ENCODE peak calls at places on chromosomes 5 and 9, in four cellular contexts. V is SK-N-SH, N is HepG2, L is K562. Z is an unnamed sample.
A peak's percentile ranks its signal among the peaks of the same experiment; 100 is the strongest.

GRCh38 chr5:76270214-76270613 is 132.9 kb upstream of the IQGAP2 start:
- DNase-seq in V (no peak), N (no peak), L (no peak), Z (no peak)

GRCh38 chr9:98129451-98129881 is 10.4 kb upstream of the TRIM14 start:
- DNase-seq in V (no peak), N (no peak), L (no peak), Z (no peak)

GRCh38 chr5:11791777-11792176 is 112.5 kb downstream of the CTNND2 start:
- DNase-seq in V (no peak), N (no peak), L (no peak), Z (no peak)

GRCh38 chr5:153483482-153483881 is 7.0 kb upstream of the GRIA1 start:
- DNase-seq in V (no peak), N (no peak), L (no peak), Z (no peak)

GRCh38 chr5:111454198-111454606 is 58.1 kb downstream of the STARD4 start:
- DNase-seq in V (peak; percentile 67), N (no peak), L (no peak), Z (no peak)

GRCh38 chr5:43037929-43038510 is 2.1 kb downstream of the ANXA2R start:
- DNase-seq in V (no peak), N (no peak), L (no peak), Z (no peak)

GRCh38 chr5:100406640-100407039 is 128.5 kb upstream of the FAM174A start:
- DNase-seq in V (no peak), N (no peak), L (no peak), Z (no peak)

GRCh38 chr9:93252781-93253530 is 69.0 kb downstream of the WNK2 start:
- DNase-seq in V (no peak), N (no peak), L (no peak), Z (no peak)

GRCh38 chr5:23433534-23434306 is 73.7 kb upstream of the PRDM9 start:
- DNase-seq in V (no peak), N (no peak), L (no peak), Z (no peak)

GRCh38 chr9:80948876-80949275 is 740.5 kb downstream of the TLE1 start:
- DNase-seq in V (no peak), N (no peak), L (no peak), Z (no peak)

GRCh38 chr9:123093141-123093540 is 59.7 kb downstream of the GPR21 start:
- DNase-seq in V (no peak), N (no peak), L (no peak), Z (no peak)

GRCh38 chr5:80975065-80975464 is 14.9 kb downstream of the RASGRF2 start:
- DNase-seq in V (no peak), N (peak; percentile 31), L (no peak), Z (no peak)

GRCh38 chr9:137757613-137758029 is 120.0 kb upstream of the CACNA1B start:
- DNase-seq in V (no peak), N (no peak), L (no peak), Z (peak; percentile 19)

GRCh38 chr5:43096916-43097315 is 23.8 kb upstream of the ZNF131 start:
- DNase-seq in V (no peak), N (no peak), L (no peak), Z (no peak)

GRCh38 chr5:148910686-148911361 is 84.4 kb downstream of the ADRB2 start:
- DNase-seq in V (no peak), N (no peak), L (no peak), Z (peak; percentile 38)

GRCh38 chr9:135137398-135137832 is 49.9 kb downstream of the OLFM1 start:
- DNase-seq in V (peak; percentile 58), N (no peak), L (peak; percentile 11), Z (no peak)

GRCh38 chr5:65647941-65648340 is 23.1 kb downstream of the SHLD3 start:
- DNase-seq in V (no peak), N (no peak), L (no peak), Z (no peak)

GRCh38 chr5:68817696-68818695 is 275.8 kb upstream of the SLC30A5 start:
- DNase-seq in V (no peak), N (no peak), L (no peak), Z (no peak)

GRCh38 chr5:32230356-32231099 is 56.4 kb upstream of the GOLPH3 start:
- DNase-seq in V (no peak), N (no peak), L (no peak), Z (no peak)

GRCh38 chr5:57575839-57576238 is 93.2 kb upstream of the ACTBL2 start:
- DNase-seq in V (no peak), N (no peak), L (no peak), Z (no peak)

GRCh38 chr5:82334856-82335255 is 56.7 kb upstream of the RPS23 start:
- DNase-seq in V (no peak), N (no peak), L (no peak), Z (no peak)

GRCh38 chr5:36908544-36909260 is 32.1 kb downstream of the NIPBL start:
- DNase-seq in V (no peak), N (no peak), L (no peak), Z (no peak)

GRCh38 chr5:104412649-104413240 is 850.2 kb upstream of the NUDT12 start:
- DNase-seq in V (no peak), N (peak; percentile 20), L (no peak), Z (peak; percentile 21)

GRCh38 chr5:59720063-59720462 is 173.5 kb downstream of the PDE4D start:
- DNase-seq in V (no peak), N (no peak), L (no peak), Z (no peak)
- TF ChIP-seq ELF1 in V (no peak), N (no peak), L (no peak), Z (no peak)

GRCh38 chr5:116583085-116583766 is 8.6 kb upstream of the SEMA6A start:
- DNase-seq in V (no peak), N (no peak), L (no peak), Z (no peak)
- TF ChIP-seq ELF1 in V (no peak), N (no peak), L (no peak), Z (no peak)

GRCh38 chr9:127926961-127927456 is 3.6 kb downstream of the PIP5KL1 start:
- DNase-seq in V (no peak), N (no peak), L (no peak), Z (no peak)

GRCh38 chr9:127923046-127923445 is 6.2 kb upstream of the ST6GALNAC4 start:
- DNase-seq in V (peak; percentile 72), N (no peak), L (peak; percentile 80), Z (no peak)

GRCh38 chr9:127923771-127924170 is 6.8 kb downstream of the PIP5KL1 start:
- DNase-seq in V (no peak), N (no peak), L (no peak), Z (peak; percentile 68)

GRCh38 chr9:127925959-127926949 is 4.3 kb downstream of the PIP5KL1 start:
- DNase-seq in V (no peak), N (no peak), L (no peak), Z (no peak)

GRCh38 chr9:127924736-127925444 is 5.7 kb downstream of the PIP5KL1 start:
- DNase-seq in V (no peak), N (no peak), L (no peak), Z (no peak)
- TF ChIP-seq ELF1 in V (no peak), N (no peak), L (no peak), Z (no peak)

DNA sequence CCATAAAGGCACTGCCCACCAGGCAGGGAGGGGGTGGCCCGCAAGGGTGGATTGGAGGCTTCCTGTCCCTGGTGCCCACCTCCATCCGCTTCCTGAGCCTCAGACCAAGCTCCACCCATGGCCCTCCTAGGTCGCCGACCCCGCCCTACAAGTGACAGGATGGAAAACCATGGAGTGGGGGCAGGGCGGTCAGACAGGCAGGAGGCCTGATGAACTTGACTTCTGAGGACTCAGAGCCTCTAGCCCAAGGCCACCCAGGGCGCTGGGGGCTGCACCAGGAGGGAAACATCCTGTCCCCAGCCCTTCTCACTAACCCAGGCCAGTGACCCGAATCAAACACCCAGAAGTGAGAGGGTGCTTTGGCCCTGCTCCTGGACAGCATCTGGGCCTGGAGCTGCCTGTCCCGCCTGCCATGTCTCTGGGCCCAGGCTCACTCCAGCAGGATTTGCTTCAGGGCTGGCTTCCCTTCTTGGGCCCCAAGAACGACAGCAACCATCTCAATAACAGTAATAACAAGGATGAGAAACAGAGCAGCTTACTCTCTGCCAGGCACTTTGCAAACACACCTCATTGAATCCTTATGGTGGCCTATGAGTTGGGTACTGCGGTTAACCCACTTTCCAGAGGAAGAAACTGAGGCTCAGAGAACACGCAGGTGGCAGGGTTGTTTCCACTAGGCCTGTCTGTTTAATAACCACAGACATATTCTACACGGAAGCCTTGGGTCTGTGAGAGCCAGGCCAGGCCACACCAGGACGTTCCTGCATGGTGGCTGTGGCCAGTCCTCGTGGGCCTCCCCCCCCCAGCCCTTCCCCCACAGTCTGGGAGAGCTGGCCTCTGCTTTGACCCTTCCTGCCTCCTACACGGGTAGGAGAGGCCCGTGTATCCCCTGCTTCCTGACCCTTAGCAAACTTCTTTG is 4.4 kb upstream of the ST6GALNAC6 start:
- DNase-seq in V (no peak), N (peak; percentile 87), L (peak; percentile 79), Z (no peak)
- TF ChIP-seq ELF1 in V (no peak), N (peak; percentile 67), L (no peak), Z (no peak)

GRCh38 chr9:124853605-124854143 is 414 bp downstream of the WDR38 start:
- DNase-seq in V (no peak), N (no peak), L (no peak), Z (no peak)

GRCh38 chr9:124854822-124855221 is 1.6 kb downstream of the WDR38 start:
- DNase-seq in V (no peak), N (no peak), L (no peak), Z (no peak)

GRCh38 chr9:124852121-124852828 is 985 bp upstream of the WDR38 start:
- DNase-seq in V (peak; percentile 14), N (no peak), L (no peak), Z (no peak)

GRCh38 chr9:124854161-124854560 is 901 bp downstream of the WDR38 start:
- DNase-seq in V (no peak), N (no peak), L (no peak), Z (no peak)

DNA sequence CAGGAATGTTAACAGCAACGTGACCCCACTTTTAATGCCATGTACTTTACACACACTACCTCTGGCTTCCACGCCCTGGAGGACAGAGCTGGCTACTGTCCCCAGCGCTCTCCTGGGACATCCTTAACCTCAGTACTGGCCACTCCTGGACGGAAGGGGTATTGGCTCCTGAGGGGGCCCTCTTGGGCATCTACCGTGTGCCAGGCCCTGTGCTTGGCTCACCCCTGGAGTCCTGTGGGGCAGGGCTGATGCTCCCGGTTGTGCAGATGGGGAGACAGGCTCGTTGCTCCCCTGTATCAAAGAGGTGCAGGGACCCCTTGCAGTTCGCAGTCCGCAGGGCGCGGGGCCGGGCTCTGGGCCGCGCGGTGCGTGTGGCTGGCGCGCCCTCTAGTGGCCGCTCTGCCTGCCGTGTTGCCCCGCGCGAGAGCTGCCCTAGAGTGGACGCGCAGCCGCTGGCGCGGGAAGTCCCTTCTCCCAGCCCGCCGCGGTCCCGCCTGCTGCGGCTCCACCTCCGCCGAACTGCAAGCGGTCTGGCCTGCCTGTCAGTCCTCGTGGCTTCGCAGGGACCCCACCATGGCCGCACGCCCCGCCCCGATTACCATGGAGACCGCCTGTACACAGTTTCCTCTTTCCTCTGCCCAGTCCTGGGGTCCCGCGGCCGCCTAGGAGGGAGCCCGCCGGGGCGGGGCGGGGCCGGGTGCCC is at the start of gene WDR38:
- DNase-seq in V (peak; percentile 96), N (peak; percentile 77), L (peak; percentile 86), Z (peak; percentile 78)
- TF ChIP-seq ELF1 in V (no peak), N (peak; percentile 11), L (peak; percentile 30), Z (no peak)

GRCh38 chr9:95570150-95570549 is 53.4 kb upstream of the PTCH1 start:
- DNase-seq in V (no peak), N (no peak), L (no peak), Z (no peak)
- TF ChIP-seq ELF1 in V (no peak), N (no peak), L (no peak), Z (no peak)

DNA sequence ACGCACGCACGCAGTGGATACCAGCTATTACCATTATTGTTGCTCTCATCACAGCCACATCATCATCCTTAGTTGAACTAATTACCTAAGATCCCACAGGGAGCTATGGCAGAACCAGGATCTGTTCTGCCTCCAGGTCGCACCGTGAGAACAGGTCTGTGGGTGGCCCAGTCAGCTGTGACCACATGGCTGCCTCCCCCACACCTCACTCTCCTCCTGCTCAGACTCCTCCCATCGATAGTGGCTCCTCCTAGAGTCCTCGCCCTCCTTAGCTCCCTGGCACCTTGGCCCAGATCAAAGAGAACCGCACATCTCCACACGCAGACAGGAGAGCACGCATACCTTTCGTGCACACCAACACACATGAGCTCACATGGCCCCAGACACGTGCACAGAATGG is 32.4 kb upstream of the RPL26L1 start:
- DNase-seq in V (no peak), N (no peak), L (peak; percentile 53), Z (no peak)
- TF ChIP-seq ELF1 in V (no peak), N (no peak), L (no peak), Z (no peak)

Z was measured in HCT116.